ENCODE peak calls at places on chromosomes 5 and 9, in four cellular contexts. G, N, B and C are unnamed samples.

GRCh38 chr9:114080773-114081440 is 2.8 kb upstream of the AMBP start:
- DNase-seq in G (peak), N (no peak), B (no peak), C (no peak)

GRCh38 chr9:37417857-37418618 is 4.5 kb upstream of the GRHPR start:
- DNase-seq in G (no peak), N (no peak), B (peak), C (no peak)

GRCh38 chr5:150636391-150637244 is 3.8 kb upstream of the SYNPO start:
- DNase-seq in G (peak), N (peak), B (no peak), C (no peak)

GRCh38 chr5:149693482-149693881 is 36.6 kb upstream of the PPARGC1B start:
- DNase-seq in G (no peak), N (no peak), B (no peak), C (no peak)

GRCh38 chr5:43636076-43636475 is 33.1 kb downstream of the NNT start:
- DNase-seq in G (no peak), N (no peak), B (no peak), C (no peak)

GRCh38 chr5:163306421-163306820 is 131.0 kb upstream of the CCNG1 start:
- DNase-seq in G (no peak), N (no peak), B (no peak), C (no peak)

GRCh38 chr5:172477466-172477865 is 23.1 kb upstream of the SH3PXD2B start:
- DNase-seq in G (no peak), N (no peak), B (no peak), C (no peak)

GRCh38 chr9:98873535-98874432 is 66.3 kb downstream of the GALNT12 start:
- DNase-seq in G (no peak), N (peak), B (no peak), C (no peak)

GRCh38 chr9:694499-695154 is 146.9 kb upstream of the DMRT1 start:
- DNase-seq in G (no peak), N (no peak), B (no peak), C (peak)

GRCh38 chr9:105690742-105691141 is 3.6 kb upstream of the TMEM38B start:
- DNase-seq in G (no peak), N (no peak), B (no peak), C (no peak)

GRCh38 chr9:124346347-124347163 is 68.7 kb downstream of the PSMB7 start:
- DNase-seq in G (no peak), N (no peak), B (peak), C (no peak)

GRCh38 chr5:139925650-139926640 is 117.2 kb downstream of the NRG2 start:
- DNase-seq in G (no peak), N (no peak), B (no peak), C (no peak)

GRCh38 chr5:38780950-38781349 is 64.9 kb upstream of the OSMR start:
- DNase-seq in G (peak), N (peak), B (no peak), C (no peak)

GRCh38 chr5:171494452-171495121 is 75.1 kb downstream of the FGF18 start:
- DNase-seq in G (no peak), N (peak), B (no peak), C (peak)

GRCh38 chr9:68728731-68729130 is 23.7 kb downstream of the PIP5K1B start:
- DNase-seq in G (no peak), N (no peak), B (no peak), C (no peak)

GRCh38 chr9:133148351-133149129 is 15.2 kb downstream of the GBGT1 start:
- DNase-seq in G (peak), N (no peak), B (peak), C (no peak)

GRCh38 chr5:174327317-174327864 is 281.9 kb downstream of the NSG2 start:
- DNase-seq in G (peak), N (peak), B (no peak), C (peak)

GRCh38 chr9:35756743-35757526 is 2.9 kb upstream of the MSMP start:
- DNase-seq in G (peak), N (peak), B (peak), C (no peak)

DNA sequence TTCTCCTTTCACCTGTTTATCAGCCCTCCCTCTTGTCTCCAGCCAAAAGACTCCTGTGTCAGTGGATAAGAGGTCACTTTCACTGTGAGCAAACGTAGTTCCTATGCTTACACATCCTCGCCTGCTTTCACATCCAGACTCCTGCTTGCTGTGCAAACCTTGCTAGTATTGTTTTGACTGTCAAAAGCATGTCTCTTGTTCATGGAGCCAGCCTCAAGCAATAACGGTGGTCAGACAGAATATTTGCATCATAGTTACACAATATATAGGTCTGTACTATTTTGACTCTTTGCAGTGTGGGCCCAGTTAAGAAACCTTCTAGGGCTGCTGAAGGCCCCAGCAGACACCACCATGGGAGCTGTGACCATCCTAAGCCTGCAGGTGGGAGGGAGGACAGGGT is 420.0 kb downstream of the SEMA5A start:
- DNase-seq in G (no peak), N (no peak), B (no peak), C (no peak)
- TF ChIP-seq CTCF in G (no peak), N (no peak), B (no peak), C (no peak)

DNA sequence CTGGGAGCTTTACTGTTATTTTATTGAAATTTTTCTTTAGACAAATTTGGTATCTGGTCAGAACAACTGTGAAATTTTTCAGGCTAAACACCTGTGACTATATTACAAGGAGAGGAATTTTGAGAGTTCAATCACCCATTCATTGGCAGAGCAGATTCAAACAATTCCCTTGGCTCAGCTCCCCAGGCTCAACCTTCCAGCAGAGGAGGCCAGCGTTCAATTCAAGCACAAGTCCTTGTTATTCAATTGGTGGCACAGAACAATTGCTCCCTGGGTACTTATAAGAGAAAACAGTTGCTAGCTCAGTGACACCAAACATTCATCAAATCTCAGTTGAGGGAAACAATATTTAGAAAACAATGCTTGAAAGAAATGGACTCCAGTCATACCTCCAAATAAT is 83.3 kb downstream of the SUSD1 start:
- DNase-seq in G (no peak), N (no peak), B (no peak), C (no peak)
- TF ChIP-seq CTCF in G (no peak), N (peak), B (no peak), C (peak)

DNA sequence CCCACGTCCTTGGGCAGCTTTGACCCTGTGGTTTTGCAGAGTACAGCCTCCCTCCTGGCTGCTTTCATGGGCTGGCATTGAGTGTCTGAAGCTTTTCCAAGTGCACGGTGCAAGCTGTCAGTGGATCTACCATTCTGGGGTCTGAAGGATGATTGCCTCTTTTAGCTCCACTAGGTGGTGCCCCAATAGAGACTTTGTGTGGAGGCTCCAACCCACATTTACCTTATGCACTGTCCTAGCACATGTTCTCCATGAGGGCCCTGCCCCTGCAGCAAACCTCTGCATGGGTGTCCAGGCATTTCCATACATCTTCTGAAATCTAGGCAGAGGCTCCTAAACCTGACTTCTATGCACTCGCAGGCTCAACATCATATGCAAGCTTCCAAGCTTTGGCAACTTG is 644.2 kb upstream of the CDH9 start:
- DNase-seq in G (no peak), N (no peak), B (no peak), C (no peak)
- TF ChIP-seq CTCF in G (no peak), N (no peak), B (no peak), C (peak)

DNA sequence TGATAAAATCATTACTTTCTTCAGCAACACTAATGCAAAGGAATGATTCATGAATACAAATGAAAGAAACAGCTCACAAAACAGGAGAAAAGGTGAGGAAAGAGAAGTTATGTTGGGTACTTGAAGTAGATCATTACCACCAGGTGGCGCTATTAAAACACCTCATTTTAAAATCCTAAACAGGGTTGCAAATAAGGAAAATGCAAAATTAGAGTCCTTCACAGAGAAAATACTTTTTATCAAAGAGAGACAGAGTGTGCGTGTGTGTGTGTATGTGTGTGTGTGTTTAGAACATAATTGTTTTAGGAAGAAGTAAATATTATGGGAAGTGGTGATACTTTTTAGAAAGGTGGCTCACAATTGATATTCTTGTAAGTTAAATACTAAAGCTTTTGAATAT is 49.5 kb upstream of the CD180 start:
- DNase-seq in G (no peak), N (peak), B (no peak), C (peak)
- TF ChIP-seq CTCF in G (peak), N (peak), B (peak), C (peak)

GRCh38 chr5:177428574-177429217 is 2.2 kb downstream of the GRK6 start:
- DNase-seq in G (no peak), N (no peak), B (peak), C (no peak)
- TF ChIP-seq CTCF in G (no peak), N (no peak), B (no peak), C (no peak)

GRCh38 chr5:170070556-170071412 is 34.9 kb upstream of the FOXI1 start:
- DNase-seq in G (no peak), N (no peak), B (no peak), C (no peak)
- TF ChIP-seq CTCF in G (peak), N (peak), B (peak), C (peak)

DNA sequence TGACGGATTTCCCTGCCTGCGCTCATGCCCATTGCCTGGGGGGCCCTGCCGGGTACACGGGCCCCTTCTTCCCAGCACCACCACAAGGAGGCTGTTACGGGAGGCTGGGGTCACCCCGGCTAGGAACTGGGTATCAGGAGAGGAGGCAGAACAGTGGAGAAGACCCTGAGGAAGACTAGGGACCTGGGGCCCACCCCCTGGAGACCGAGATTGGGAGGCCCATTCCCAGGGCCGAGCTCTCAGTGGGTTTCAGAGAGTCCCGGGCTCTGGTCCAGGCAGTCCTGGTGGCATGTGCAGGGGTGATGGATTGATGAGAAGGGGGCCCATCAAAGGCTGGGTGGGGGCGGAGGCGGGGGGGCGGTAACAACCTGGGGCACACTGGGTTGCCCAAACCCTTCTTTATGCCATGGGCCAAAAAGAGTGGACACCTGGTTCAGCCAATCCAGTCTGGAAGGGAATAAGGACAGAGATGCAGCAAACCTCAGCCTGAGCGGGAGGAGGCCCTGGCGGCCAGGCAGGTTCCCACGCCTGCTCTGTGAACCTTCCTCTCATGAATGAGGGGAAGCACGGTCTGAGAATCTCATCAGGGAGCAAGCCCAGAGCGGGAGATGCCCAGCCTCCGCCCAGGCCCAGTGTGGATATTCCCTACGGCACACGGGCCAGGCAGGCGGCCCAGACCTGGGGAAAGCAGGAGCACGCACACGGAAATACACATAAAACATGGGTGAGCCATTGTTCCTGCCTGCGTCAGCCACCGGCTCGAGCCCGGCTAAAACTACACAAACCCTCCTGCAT is 785 bp upstream of the P4HA2 start:
- DNase-seq in G (peak), N (peak), B (peak), C (no peak)
- TF ChIP-seq CTCF in G (no peak), N (no peak), B (no peak), C (peak)

GRCh38 chr5:103258368-103258956 is at the start of gene MACIR:
- DNase-seq in G (peak), N (peak), B (peak), C (peak)

GRCh38 chr5:103258957-103259704 is 568 bp downstream of the MACIR start:
- DNase-seq in G (peak), N (peak), B (peak), C (no peak)

GRCh38 chr5:103255666-103256065 is 2.9 kb upstream of the MACIR start:
- DNase-seq in G (peak), N (no peak), B (no peak), C (no peak)

GRCh38 chr5:103254921-103255320 is 3.6 kb upstream of the MACIR start:
- DNase-seq in G (no peak), N (no peak), B (no peak), C (no peak)

GRCh38 chr5:103256178-103256577 is 2.4 kb upstream of the MACIR start:
- DNase-seq in G (no peak), N (no peak), B (no peak), C (no peak)
- TF ChIP-seq CTCF in G (no peak), N (no peak), B (no peak), C (peak)

DNA sequence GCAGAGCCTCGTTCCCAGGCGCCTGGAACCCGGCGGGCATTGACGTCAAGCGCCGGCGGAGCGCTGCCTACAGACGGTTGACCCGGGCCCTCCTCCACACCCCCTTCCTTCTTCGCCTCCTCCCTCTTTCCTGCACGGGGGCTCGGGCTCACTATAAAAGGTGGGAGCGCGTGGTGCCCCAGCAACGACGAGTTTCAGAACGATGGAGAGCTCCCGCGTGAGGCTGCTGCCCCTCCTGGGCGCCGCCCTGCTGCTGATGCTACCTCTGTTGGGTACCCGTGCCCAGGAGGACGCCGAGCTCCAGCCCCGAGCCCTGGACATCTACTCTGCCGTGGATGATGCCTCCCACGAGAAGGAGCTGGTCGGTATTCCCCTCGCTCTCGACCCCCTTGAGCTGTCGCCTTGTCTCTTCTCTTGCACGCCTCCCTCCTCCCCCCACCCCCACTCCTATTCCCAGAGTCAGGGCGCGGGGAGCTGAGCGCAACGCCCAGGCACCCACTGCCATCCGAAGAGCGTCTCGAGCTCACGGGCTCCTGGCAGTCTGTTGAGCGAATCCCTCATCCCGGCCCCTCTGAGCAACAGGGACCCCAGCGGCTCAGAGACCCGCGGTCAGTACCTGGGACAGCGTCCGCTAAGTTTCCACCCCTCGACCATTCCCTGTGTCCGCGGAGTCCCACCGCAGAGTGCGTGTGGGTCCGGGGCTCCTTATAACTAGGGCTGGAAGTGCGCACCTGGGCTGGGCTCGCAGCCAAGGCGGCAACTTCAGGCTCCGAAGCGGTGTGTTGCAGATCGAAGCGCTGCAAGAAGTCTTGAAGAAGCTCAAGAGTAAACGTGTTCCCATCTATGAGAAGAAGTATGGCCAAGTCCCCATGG is at the start of gene CARTPT:
- DNase-seq in G (no peak), N (no peak), B (no peak), C (no peak)
- TF ChIP-seq CTCF in G (no peak), N (no peak), B (no peak), C (no peak)